ENCODE peak calls at places on chromosome 18, in five cellular contexts. P, G, J, K and B are unnamed samples.

GRCh38 chr18:61628085-61628484 is 264.7 kb downstream of the RNF152 start:
- DNase-seq in J (peak), G (no peak), K (no peak), P (peak), B (peak)

GRCh38 chr18:60350975-60351374 is 21.6 kb downstream of the MC4R start:
- DNase-seq in G (no peak), P (peak), K (no peak), J (no peak), B (no peak)

GRCh38 chr18:9638886-9639285 is 24.5 kb upstream of the PPP4R1 start:
- DNase-seq in G (peak), J (no peak), K (no peak), P (no peak), B (peak)

GRCh38 chr18:77992057-77992456 is 742.4 kb downstream of the GALR1 start:
- DNase-seq in P (no peak), G (no peak), J (no peak), K (no peak), B (no peak)

GRCh38 chr18:22538463-22538862 is 120.7 kb upstream of the CTAGE1 start:
- DNase-seq in J (no peak), P (no peak), K (no peak), G (no peak), B (no peak)

GRCh38 chr18:63936932-63937393 is 12.1 kb upstream of the HMSD start:
- DNase-seq in K (no peak), G (no peak), J (no peak), P (no peak), B (no peak)

GRCh38 chr18:79507546-79508480 is 112.1 kb downstream of the NFATC1 start:
- DNase-seq in P (peak), G (no peak), J (peak), K (no peak), B (no peak)

GRCh38 chr18:11866329-11866728 is 15.1 kb downstream of the CHMP1B start:
- DNase-seq in G (no peak), P (no peak), J (no peak), K (no peak), B (no peak)

GRCh38 chr18:111292-112014 is 46.9 kb upstream of the USP14 start:
- DNase-seq in G (no peak), K (peak), P (peak), J (peak), B (peak)

GRCh38 chr18:11975721-11976120 is 5.6 kb upstream of the IMPA2 start:
- DNase-seq in J (no peak), G (no peak), K (no peak), P (no peak), B (no peak)

GRCh38 chr18:74645717-74646116 is 48.0 kb downstream of the ZNF407 start:
- DNase-seq in G (no peak), J (no peak), K (no peak), P (peak), B (peak)

GRCh38 chr18:50518787-50519520 is 40.9 kb upstream of the MAPK4 start:
- DNase-seq in P (peak), J (peak), K (no peak), G (no peak), B (peak)

GRCh38 chr18:32975166-32975441 is 202.3 kb upstream of the KLHL14 start:
- DNase-seq in G (no peak), P (no peak), K (no peak), J (no peak), B (no peak)

GRCh38 chr18:3794537-3795348 is 344.8 kb downstream of the TGIF1 start:
- DNase-seq in G (peak), K (no peak), P (peak), J (peak), B (peak)

GRCh38 chr18:74286106-74286856 is 5.5 kb downstream of the CYB5A start:
- DNase-seq in G (no peak), K (no peak), P (peak), J (no peak), B (no peak)

GRCh38 chr18:59546164-59546563 is 151.1 kb downstream of the CCBE1 start:
- DNase-seq in K (no peak), J (peak), P (peak), G (no peak), B (peak)

GRCh38 chr18:23071285-23071684 is 64.0 kb upstream of the CABLES1 start:
- DNase-seq in G (no peak), K (no peak), J (no peak), P (peak), B (peak)

GRCh38 chr18:34207344-34207851 is 17.3 kb downstream of the NOL4 start:
- DNase-seq in G (no peak), K (no peak), J (no peak), P (no peak), B (no peak)

GRCh38 chr18:24995738-24996137 is 356.2 kb downstream of the ZNF521 start:
- DNase-seq in J (no peak), P (no peak), G (no peak), K (no peak), B (no peak)

GRCh38 chr18:62710417-62710816 is 4.9 kb upstream of the PHLPP1 start:
- DNase-seq in J (no peak), G (no peak), P (no peak), K (no peak), B (peak)

GRCh38 chr18:79778291-79778791 is 19.4 kb upstream of the KCNG2 start:
- DNase-seq in G (no peak), K (no peak), J (no peak), P (no peak), B (no peak)